ENCODE peak calls at places on chromosome 1, in seven cellular contexts. D is glutamatergic neuron, A is PC-3, C is D721Med, Y is WTC11, S is T-helper 1 cell, R is right atrium auricular region. E is an unnamed sample.

GRCh38 chr1:203364013-203364730 is 13.2 kb upstream of the FMOD start:
- DNase-seq in D (no peak), A (no peak), C (no peak), Y (no peak), S (no peak), R (peak; percentile 90), E (no peak)

GRCh38 chr1:178047403-178048093 is 46.4 kb upstream of the RASAL2 start:
- DNase-seq in D (no peak), A (no peak), C (no peak), Y (no peak), S (no peak), R (no peak), E (no peak)

GRCh38 chr1:162670928-162671663 is 38.8 kb downstream of the DDR2 start:
- DNase-seq in D (no peak), A (peak; percentile 18), C (no peak), Y (no peak), S (no peak), R (no peak), E (no peak)

GRCh38 chr1:16181887-16182719 is 26.2 kb upstream of the EPHA2 start:
- DNase-seq in D (no peak), A (peak; percentile 94), C (no peak), Y (peak; percentile 70), S (no peak), R (peak; percentile 96), E (no peak)

GRCh38 chr1:181936768-181937581 is 124.5 kb downstream of the ZNF648 start:
- DNase-seq in D (peak; percentile 72), A (peak; percentile 65), C (peak; percentile 53), Y (peak; percentile 80), S (no peak), R (no peak), E (peak; percentile 14)

GRCh38 chr1:56550132-56550531 is 29.2 kb downstream of the PLPP3 start:
- DNase-seq in D (no peak), A (no peak), C (no peak), Y (peak; percentile 39), S (no peak), R (no peak), E (no peak)

GRCh38 chr1:210796421-210796820 is 337.5 kb downstream of the KCNH1 start:
- DNase-seq in D (no peak), A (no peak), C (no peak), Y (no peak), S (no peak), R (no peak), E (no peak)

GRCh38 chr1:214540324-214540723 is 11.1 kb downstream of the PTPN14 start:
- DNase-seq in D (no peak), A (no peak), C (no peak), Y (no peak), S (no peak), R (no peak), E (no peak)

GRCh38 chr1:166980818-166981217 is 5.5 kb upstream of the ILDR2 start:
- DNase-seq in D (no peak), A (peak; percentile 15), C (no peak), Y (no peak), S (no peak), R (no peak), E (no peak)

GRCh38 chr1:168469690-168470089 is 74.1 kb downstream of the XCL2 start:
- DNase-seq in D (no peak), A (peak; percentile 40), C (no peak), Y (no peak), S (no peak), R (peak; percentile 82), E (peak; percentile 68)

GRCh38 chr1:154171222-154171583 is 16.3 kb upstream of the NUP210L start:
- DNase-seq in D (no peak), A (no peak), C (no peak), Y (no peak), S (no peak), R (no peak), E (no peak)

GRCh38 chr1:208997726-208998312 is 585.7 kb upstream of the CAMK1G start:
- DNase-seq in D (no peak), A (peak; percentile 72), C (no peak), Y (no peak), S (no peak), R (no peak), E (no peak)

GRCh38 chr1:12658531-12659453 is 14.9 kb downstream of the AADACL4 start:
- DNase-seq in D (peak; percentile 77), A (peak; percentile 96), C (peak; percentile 48), Y (peak; percentile 85), S (peak; percentile 50), R (peak; percentile 85), E (peak; percentile 55)

GRCh38 chr1:29426701-29427279 is 190.5 kb downstream of the PTPRU start:
- DNase-seq in D (no peak), A (no peak), C (no peak), Y (no peak), S (no peak), R (no peak), E (no peak)

GRCh38 chr1:203271018-203271743 is 34.1 kb upstream of the BTG2 start:
- DNase-seq in D (no peak), A (peak; percentile 58), C (no peak), Y (peak; percentile 47), S (peak; percentile 61), R (peak; percentile 92), E (no peak)

GRCh38 chr1:172397221-172397620 is 23.3 kb upstream of the C1orf105 start:
- DNase-seq in D (no peak), A (peak; percentile 76), C (no peak), Y (no peak), S (no peak), R (no peak), E (no peak)

GRCh38 chr1:88650676-88651418 is 33.2 kb upstream of the PKN2 start:
- DNase-seq in D (no peak), A (no peak), C (no peak), Y (no peak), S (no peak), R (no peak), E (no peak)

GRCh38 chr1:96968582-96969378 is 247.2 kb downstream of the PTBP2 start:
- DNase-seq in D (no peak), A (no peak), C (no peak), Y (no peak), S (no peak), R (no peak), E (no peak)

GRCh38 chr1:203076031-203076511 is 9.7 kb downstream of the MYOG start:
- DNase-seq in D (no peak), A (no peak), C (no peak), Y (peak; percentile 26), S (no peak), R (no peak), E (no peak)

GRCh38 chr1:34460193-34460592 is 283.5 kb downstream of the C1orf94 start:
- DNase-seq in D (no peak), A (peak; percentile 61), C (no peak), Y (peak; percentile 74), S (no peak), R (no peak), E (peak; percentile 11)

GRCh38 chr1:204363335-204364114 is 3.8 kb upstream of the PLEKHA6 start:
- DNase-seq in D (peak; percentile 63), A (peak; percentile 88), C (peak; percentile 75), Y (peak; percentile 73), S (peak; percentile 54), R (peak; percentile 77), E (peak; percentile 67)

GRCh38 chr1:167374014-167374413 is 144.3 kb downstream of the CD247 start:
- DNase-seq in D (peak; percentile 30), A (no peak), C (no peak), Y (peak; percentile 38), S (no peak), R (no peak), E (no peak)

GRCh38 chr1:207223162-207223561 is 98.3 kb upstream of the CD55 start:
- DNase-seq in D (no peak), A (peak; percentile 82), C (no peak), Y (no peak), S (no peak), R (no peak), E (no peak)

GRCh38 chr1:48817505-48818114 is 40.9 kb upstream of the BEND5 start:
- DNase-seq in D (peak; percentile 82), A (peak; percentile 73), C (no peak), Y (peak; percentile 75), S (no peak), R (peak; percentile 60), E (no peak)

GRCh38 chr1:204889681-204890373 is 19.2 kb downstream of the NFASC start:
- DNase-seq in D (no peak), A (no peak), C (no peak), Y (no peak), S (no peak), R (no peak), E (no peak)

GRCh38 chr1:161051219-161051618 is 5.4 kb upstream of the USF1 start:
- DNase-seq in D (no peak), A (no peak), C (no peak), Y (no peak), S (no peak), R (no peak), E (no peak)

GRCh38 chr1:29236993-29237905 is 927 bp downstream of the PTPRU start:
- DNase-seq in D (peak; percentile 58), A (peak; percentile 31), C (no peak), Y (peak; percentile 49), S (no peak), R (peak; percentile 65), E (no peak)

GRCh38 chr1:187261637-187262036 is 432.9 kb downstream of the PLA2G4A start:
- DNase-seq in D (no peak), A (no peak), C (no peak), Y (no peak), S (no peak), R (no peak), E (no peak)

GRCh38 chr1:171910786-171911185 is 69.5 kb downstream of the DNM3 start:
- DNase-seq in D (no peak), A (no peak), C (no peak), Y (no peak), S (no peak), R (no peak), E (no peak)

E was measured in stimulated activated effector memory CD8-positive, alpha-beta T cell treated with anti-CD3 and anti-CD28 coated beads, Interleukin-12 subunit alpha, Interleukin-12 subunit beta, amount 100 ng/mL, for 72 hours.